ENCODE peak calls at places on chromosomes 16 and 17, in four cellular contexts. S is H7, P is fibroblast of villous mesenchyme, K is pancreas. T is an unnamed sample.

GRCh38 chr17:27609606-27610303 is 21.2 kb upstream of the LGALS9 start:
- DNase-seq in S (peak), P (peak), K (no peak), T (peak)

GRCh38 chr17:21502301-21502700 is 126.1 kb downstream of the KCNJ12 start:
- DNase-seq in S (no peak), P (no peak), K (no peak), T (no peak)

GRCh38 chr16:64621616-64622015 is 500.2 kb downstream of the CDH11 start:
- DNase-seq in S (no peak), P (no peak), K (no peak), T (no peak)

GRCh38 chr17:72372185-72372584 is 251.4 kb downstream of the SOX9 start:
- DNase-seq in S (no peak), P (no peak), K (no peak), T (no peak)

GRCh38 chr16:81889896-81890634 is 111.0 kb downstream of the PLCG2 start:
- DNase-seq in S (peak), P (peak), K (peak), T (peak)

GRCh38 chr17:72634621-72635020 is 457.9 kb downstream of the SLC39A11 start:
- DNase-seq in S (no peak), P (no peak), K (no peak), T (peak)

GRCh38 chr16:3119701-3120408 is 7.5 kb downstream of the ZNF205 start:
- DNase-seq in S (peak), P (no peak), K (no peak), T (no peak)

GRCh38 chr16:2501938-2502900 is 11.5 kb upstream of the ATP6V0C start:
- DNase-seq in S (no peak), P (no peak), K (no peak), T (no peak)

GRCh38 chr17:51997723-51998122 is 160.8 kb downstream of the CA10 start:
- DNase-seq in S (no peak), P (no peak), K (no peak), T (no peak)

GRCh38 chr16:89957214-89957785 is 8.7 kb downstream of the DEF8 start:
- DNase-seq in S (peak), P (no peak), K (no peak), T (no peak)

T was measured in prostate gland.